ENCODE peak calls at places on chromosomes 2 and 18, in eight cellular contexts. One of them, this sample, is unnamed.

GRCh38 chr2:23803965-23804542 is 122.9 kb downstream of the ATAD2B start:
- DNase-seq in epithelial cell of esophagus: peak
- DNase-seq in cardiac fibroblast: peak
- DNase-seq in foreskin fibroblast: peak
- DNase-seq in endothelial cell: peak
- DNase-seq in cardiac muscle cell: peak
- DNase-seq in fibroblast of the aortic adventitia: peak
- DNase-seq in HL-60: no peak
- DNase-seq in this sample: peak

GRCh38 chr2:99775585-99775984 is 285.8 kb upstream of the REV1 start:
- DNase-seq in epithelial cell of esophagus: no peak
- DNase-seq in cardiac fibroblast: peak
- DNase-seq in foreskin fibroblast: peak
- DNase-seq in endothelial cell: no peak
- DNase-seq in cardiac muscle cell: no peak
- DNase-seq in fibroblast of the aortic adventitia: no peak
- DNase-seq in HL-60: no peak
- DNase-seq in this sample: no peak

GRCh38 chr18:28114472-28114871 is 62.5 kb downstream of the CDH2 start:
- DNase-seq in epithelial cell of esophagus: peak
- DNase-seq in cardiac fibroblast: peak
- DNase-seq in foreskin fibroblast: peak
- DNase-seq in endothelial cell: no peak
- DNase-seq in cardiac muscle cell: peak
- DNase-seq in fibroblast of the aortic adventitia: peak
- DNase-seq in HL-60: no peak
- DNase-seq in this sample: no peak

GRCh38 chr2:9809064-9809356 is 34.3 kb upstream of the TAF1B start:
- DNase-seq in epithelial cell of esophagus: peak
- DNase-seq in cardiac fibroblast: no peak
- DNase-seq in foreskin fibroblast: no peak
- DNase-seq in endothelial cell: no peak
- DNase-seq in cardiac muscle cell: no peak
- DNase-seq in fibroblast of the aortic adventitia: no peak
- DNase-seq in HL-60: no peak
- DNase-seq in this sample: peak

GRCh38 chr18:57627488-57627887 is 5.9 kb upstream of the NARS1 start:
- DNase-seq in epithelial cell of esophagus: peak
- DNase-seq in cardiac fibroblast: peak
- DNase-seq in foreskin fibroblast: peak
- DNase-seq in endothelial cell: no peak
- DNase-seq in cardiac muscle cell: peak
- DNase-seq in fibroblast of the aortic adventitia: no peak
- DNase-seq in HL-60: no peak
- DNase-seq in this sample: no peak

GRCh38 chr2:53129851-53130250 is 637.8 kb upstream of the CHAC2 start:
- DNase-seq in epithelial cell of esophagus: peak
- DNase-seq in cardiac fibroblast: peak
- DNase-seq in foreskin fibroblast: peak
- DNase-seq in endothelial cell: no peak
- DNase-seq in cardiac muscle cell: peak
- DNase-seq in fibroblast of the aortic adventitia: peak
- DNase-seq in HL-60: no peak
- DNase-seq in this sample: peak

GRCh38 chr2:189022492-189022891 is 48.3 kb downstream of the COL3A1 start:
- DNase-seq in epithelial cell of esophagus: no peak
- DNase-seq in cardiac fibroblast: peak
- DNase-seq in foreskin fibroblast: peak
- DNase-seq in endothelial cell: no peak
- DNase-seq in cardiac muscle cell: peak
- DNase-seq in fibroblast of the aortic adventitia: peak
- DNase-seq in HL-60: no peak
- DNase-seq in this sample: no peak

GRCh38 chr2:47269316-47270232 is 114.5 kb upstream of the STPG4 start:
- DNase-seq in epithelial cell of esophagus: peak
- DNase-seq in cardiac fibroblast: peak
- DNase-seq in foreskin fibroblast: peak
- DNase-seq in endothelial cell: no peak
- DNase-seq in cardiac muscle cell: peak
- DNase-seq in fibroblast of the aortic adventitia: peak
- DNase-seq in HL-60: no peak
- DNase-seq in this sample: peak

GRCh38 chr2:168816369-168816768 is 13.9 kb downstream of the NOSTRIN start:
- DNase-seq in epithelial cell of esophagus: peak
- DNase-seq in cardiac fibroblast: peak
- DNase-seq in foreskin fibroblast: peak
- DNase-seq in endothelial cell: no peak
- DNase-seq in cardiac muscle cell: peak
- DNase-seq in fibroblast of the aortic adventitia: peak
- DNase-seq in HL-60: no peak
- DNase-seq in this sample: peak

GRCh38 chr2:63698825-63699548 is 110.2 kb downstream of the MDH1 start:
- DNase-seq in epithelial cell of esophagus: peak
- DNase-seq in cardiac fibroblast: peak
- DNase-seq in foreskin fibroblast: peak
- DNase-seq in endothelial cell: peak
- DNase-seq in cardiac muscle cell: peak
- DNase-seq in fibroblast of the aortic adventitia: peak
- DNase-seq in HL-60: no peak
- DNase-seq in this sample: peak

GRCh38 chr2:40488101-40488598 is 36.3 kb upstream of the SLC8A1 start:
- DNase-seq in epithelial cell of esophagus: peak
- DNase-seq in cardiac fibroblast: peak
- DNase-seq in foreskin fibroblast: peak
- DNase-seq in endothelial cell: no peak
- DNase-seq in cardiac muscle cell: peak
- DNase-seq in fibroblast of the aortic adventitia: peak
- DNase-seq in HL-60: no peak
- DNase-seq in this sample: no peak

GRCh38 chr2:71226391-71226964 is 425 bp downstream of the PAIP2B start:
- DNase-seq in epithelial cell of esophagus: no peak
- DNase-seq in cardiac fibroblast: no peak
- DNase-seq in foreskin fibroblast: peak
- DNase-seq in endothelial cell: peak
- DNase-seq in cardiac muscle cell: no peak
- DNase-seq in fibroblast of the aortic adventitia: no peak
- DNase-seq in HL-60: no peak
- DNase-seq in this sample: peak

GRCh38 chr2:134623796-134624195 is 95.0 kb downstream of the TMEM163 start:
- DNase-seq in epithelial cell of esophagus: no peak
- DNase-seq in cardiac fibroblast: no peak
- DNase-seq in foreskin fibroblast: no peak
- DNase-seq in endothelial cell: no peak
- DNase-seq in cardiac muscle cell: no peak
- DNase-seq in fibroblast of the aortic adventitia: no peak
- DNase-seq in HL-60: peak
- DNase-seq in this sample: no peak

GRCh38 chr18:12989397-12990127 is 1.6 kb upstream of the CEP192 start:
- DNase-seq in epithelial cell of esophagus: no peak
- DNase-seq in cardiac fibroblast: no peak
- DNase-seq in foreskin fibroblast: peak
- DNase-seq in endothelial cell: no peak
- DNase-seq in cardiac muscle cell: no peak
- DNase-seq in fibroblast of the aortic adventitia: no peak
- DNase-seq in HL-60: no peak
- DNase-seq in this sample: no peak

GRCh38 chr18:12990662-12990976 is 543 bp upstream of the CEP192 start:
- DNase-seq in epithelial cell of esophagus: peak
- DNase-seq in cardiac fibroblast: no peak
- DNase-seq in foreskin fibroblast: no peak
- DNase-seq in endothelial cell: no peak
- DNase-seq in cardiac muscle cell: no peak
- DNase-seq in fibroblast of the aortic adventitia: no peak
- DNase-seq in HL-60: no peak
- DNase-seq in this sample: no peak

GRCh38 chr18:12990128-12990485 is 1.1 kb upstream of the CEP192 start:
- DNase-seq in epithelial cell of esophagus: no peak
- DNase-seq in cardiac fibroblast: no peak
- DNase-seq in foreskin fibroblast: no peak
- DNase-seq in endothelial cell: no peak
- DNase-seq in cardiac muscle cell: no peak
- DNase-seq in fibroblast of the aortic adventitia: no peak
- DNase-seq in HL-60: peak
- DNase-seq in this sample: no peak

GRCh38 chr18:12991839-12992216 is 666 bp downstream of the CEP192 start:
- DNase-seq in epithelial cell of esophagus: peak
- DNase-seq in cardiac fibroblast: no peak
- DNase-seq in foreskin fibroblast: no peak
- DNase-seq in endothelial cell: no peak
- DNase-seq in cardiac muscle cell: no peak
- DNase-seq in fibroblast of the aortic adventitia: no peak
- DNase-seq in HL-60: no peak
- DNase-seq in this sample: no peak

GRCh38 chr18:12990977-12991838 is at the start of gene CEP192:
- DNase-seq in epithelial cell of esophagus: peak
- DNase-seq in cardiac fibroblast: peak
- DNase-seq in foreskin fibroblast: peak
- DNase-seq in endothelial cell: peak
- DNase-seq in cardiac muscle cell: peak
- DNase-seq in fibroblast of the aortic adventitia: peak
- DNase-seq in HL-60: peak
- DNase-seq in this sample: peak
- TF ChIP-seq CTCF in epithelial cell of esophagus: no peak
- TF ChIP-seq CTCF in cardiac fibroblast: no peak
- TF ChIP-seq CTCF in foreskin fibroblast: no peak
- TF ChIP-seq CTCF in endothelial cell: no peak
- TF ChIP-seq CTCF in cardiac muscle cell: peak
- TF ChIP-seq CTCF in fibroblast of the aortic adventitia: no peak
- TF ChIP-seq CTCF in HL-60: no peak
- TF ChIP-seq CTCF in this sample: no peak

DNA sequence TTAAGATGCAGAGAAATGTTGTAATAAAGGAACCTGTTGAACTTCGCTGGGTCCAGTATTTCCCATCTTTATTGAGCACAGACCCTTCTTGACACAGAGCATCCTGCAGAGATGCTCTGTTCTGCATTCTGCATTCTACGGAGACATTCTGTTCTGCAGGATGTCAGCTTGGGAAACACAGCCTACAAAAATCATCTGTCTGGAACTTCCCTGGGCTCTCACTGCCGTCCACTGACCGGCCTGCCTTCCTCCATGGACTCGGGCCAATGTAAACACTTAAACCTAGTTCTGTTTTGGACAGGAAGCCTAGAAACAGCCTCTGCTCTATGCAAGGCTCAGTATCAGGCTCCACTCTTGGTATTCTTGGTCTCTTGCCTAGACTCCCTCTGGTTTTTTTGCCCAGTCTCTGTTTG is 90.0 kb upstream of the PPP1CB start:
- DNase-seq in epithelial cell of esophagus: peak
- DNase-seq in cardiac fibroblast: peak
- DNase-seq in foreskin fibroblast: peak
- DNase-seq in endothelial cell: no peak
- DNase-seq in cardiac muscle cell: peak
- DNase-seq in fibroblast of the aortic adventitia: peak
- DNase-seq in HL-60: no peak
- DNase-seq in this sample: peak
- TF ChIP-seq CTCF in epithelial cell of esophagus: no peak
- TF ChIP-seq CTCF in cardiac fibroblast: no peak
- TF ChIP-seq CTCF in foreskin fibroblast: no peak
- TF ChIP-seq CTCF in endothelial cell: no peak
- TF ChIP-seq CTCF in cardiac muscle cell: no peak
- TF ChIP-seq CTCF in fibroblast of the aortic adventitia: no peak
- TF ChIP-seq CTCF in HL-60: no peak
- TF ChIP-seq CTCF in this sample: no peak

GRCh38 chr18:12248926-12249720 is 5.0 kb upstream of the CIDEA start:
- DNase-seq in epithelial cell of esophagus: no peak
- DNase-seq in cardiac fibroblast: no peak
- DNase-seq in foreskin fibroblast: no peak
- DNase-seq in endothelial cell: no peak
- DNase-seq in cardiac muscle cell: no peak
- DNase-seq in fibroblast of the aortic adventitia: no peak
- DNase-seq in HL-60: no peak
- DNase-seq in this sample: no peak

GRCh38 chr18:12245793-12246135 is 8.4 kb upstream of the CIDEA start:
- DNase-seq in epithelial cell of esophagus: no peak
- DNase-seq in cardiac fibroblast: no peak
- DNase-seq in foreskin fibroblast: no peak
- DNase-seq in endothelial cell: no peak
- DNase-seq in cardiac muscle cell: no peak
- DNase-seq in fibroblast of the aortic adventitia: no peak
- DNase-seq in HL-60: no peak
- DNase-seq in this sample: no peak

GRCh38 chr18:12247946-12248345 is 6.2 kb upstream of the CIDEA start:
- DNase-seq in epithelial cell of esophagus: no peak
- DNase-seq in cardiac fibroblast: no peak
- DNase-seq in foreskin fibroblast: no peak
- DNase-seq in endothelial cell: no peak
- DNase-seq in cardiac muscle cell: no peak
- DNase-seq in fibroblast of the aortic adventitia: no peak
- DNase-seq in HL-60: no peak
- DNase-seq in this sample: no peak

GRCh38 chr18:12251311-12251710 is 2.9 kb upstream of the CIDEA start:
- DNase-seq in epithelial cell of esophagus: no peak
- DNase-seq in cardiac fibroblast: no peak
- DNase-seq in foreskin fibroblast: no peak
- DNase-seq in endothelial cell: no peak
- DNase-seq in cardiac muscle cell: no peak
- DNase-seq in fibroblast of the aortic adventitia: no peak
- DNase-seq in HL-60: no peak
- DNase-seq in this sample: no peak

GRCh38 chr18:12246849-12247808 is 7.0 kb upstream of the CIDEA start:
- DNase-seq in epithelial cell of esophagus: peak
- DNase-seq in cardiac fibroblast: peak
- DNase-seq in foreskin fibroblast: peak
- DNase-seq in endothelial cell: peak
- DNase-seq in cardiac muscle cell: peak
- DNase-seq in fibroblast of the aortic adventitia: no peak
- DNase-seq in HL-60: no peak
- DNase-seq in this sample: no peak
- TF ChIP-seq CTCF in epithelial cell of esophagus: peak
- TF ChIP-seq CTCF in cardiac fibroblast: peak
- TF ChIP-seq CTCF in foreskin fibroblast: peak
- TF ChIP-seq CTCF in endothelial cell: peak
- TF ChIP-seq CTCF in cardiac muscle cell: peak
- TF ChIP-seq CTCF in fibroblast of the aortic adventitia: peak
- TF ChIP-seq CTCF in HL-60: no peak
- TF ChIP-seq CTCF in this sample: no peak

GRCh38 chr2:145569108-145569507 is 1049.2 kb upstream of the ZEB2 start:
- DNase-seq in epithelial cell of esophagus: peak
- DNase-seq in cardiac fibroblast: peak
- DNase-seq in foreskin fibroblast: peak
- DNase-seq in endothelial cell: no peak
- DNase-seq in cardiac muscle cell: peak
- DNase-seq in fibroblast of the aortic adventitia: peak
- DNase-seq in HL-60: no peak
- DNase-seq in this sample: no peak
- TF ChIP-seq CTCF in epithelial cell of esophagus: no peak
- TF ChIP-seq CTCF in cardiac fibroblast: no peak
- TF ChIP-seq CTCF in foreskin fibroblast: no peak
- TF ChIP-seq CTCF in endothelial cell: no peak
- TF ChIP-seq CTCF in cardiac muscle cell: no peak
- TF ChIP-seq CTCF in fibroblast of the aortic adventitia: no peak
- TF ChIP-seq CTCF in HL-60: no peak
- TF ChIP-seq CTCF in this sample: no peak

GRCh38 chr2:159712194-159712928 is at the start of gene MARCHF7:
- DNase-seq in epithelial cell of esophagus: peak
- DNase-seq in cardiac fibroblast: peak
- DNase-seq in foreskin fibroblast: peak
- DNase-seq in endothelial cell: peak
- DNase-seq in cardiac muscle cell: peak
- DNase-seq in fibroblast of the aortic adventitia: peak
- DNase-seq in HL-60: peak
- DNase-seq in this sample: peak
- TF ChIP-seq CTCF in epithelial cell of esophagus: peak
- TF ChIP-seq CTCF in cardiac fibroblast: peak
- TF ChIP-seq CTCF in foreskin fibroblast: peak
- TF ChIP-seq CTCF in endothelial cell: no peak
- TF ChIP-seq CTCF in cardiac muscle cell: peak
- TF ChIP-seq CTCF in fibroblast of the aortic adventitia: peak
- TF ChIP-seq CTCF in HL-60: peak
- TF ChIP-seq CTCF in this sample: no peak

This sample was measured in Calu3.